ENCODE peak calls at places on chromosome 11, in seven cellular contexts. C is chondrocyte; V is stimulated activated CD4-positive, alpha-beta T cell treated with anti-CD3 and anti-CD28 coated beads, Interleukin-2, amount 100 ng/mL, for 48 hours; Y is NCI-H2029 treated with DMSO at 0.1 percent for 48 hours; F is thoracic aorta; W is activated CD8-positive, alpha-beta memory T cell treated with anti-CD3 and anti-CD28 coated beads, Interleukin-2, amount 50 U/mL, for 48 hours; A is T-helper 2 cell. G is an unnamed sample.

GRCh38 chr11:134170909-134171281 is 52.9 kb downstream of the NCAPD3 start:
- DNase-seq in W (no peak), F (no peak), C (no peak), V (no peak), A (no peak), Y (no peak), G (no peak)

GRCh38 chr11:126134461-126135155 is 71.9 kb upstream of the CDON start:
- DNase-seq in Y (no peak), A (no peak), V (no peak), C (peak), W (no peak), F (no peak), G (no peak)

GRCh38 chr11:113690619-113691569 is 15.2 kb downstream of the TMPRSS5 start:
- DNase-seq in W (peak), F (no peak), V (peak), Y (no peak), C (no peak), A (no peak), G (no peak)

GRCh38 chr11:4491878-4492606 is 9.6 kb downstream of the OR52K1 start:
- DNase-seq in V (no peak), F (no peak), A (no peak), W (no peak), Y (no peak), C (no peak), G (no peak)

GRCh38 chr11:80383655-80384054 is 942.8 kb upstream of the TENM4 start:
- DNase-seq in F (no peak), W (no peak), A (no peak), V (no peak), C (no peak), Y (no peak), G (no peak)

GRCh38 chr11:134387501-134387900 is 24.5 kb downstream of the B3GAT1 start:
- DNase-seq in W (no peak), V (no peak), Y (no peak), C (no peak), F (no peak), A (no peak), G (no peak)

GRCh38 chr11:80955588-80955987 is 1514.8 kb upstream of the TENM4 start:
- DNase-seq in W (no peak), A (no peak), V (no peak), Y (no peak), C (no peak), F (no peak), G (no peak)

GRCh38 chr11:64285885-64286800 is 495 bp downstream of the GPR137 start:
- DNase-seq in V (no peak), A (no peak), C (no peak), W (no peak), F (no peak), Y (peak), G (peak)

GRCh38 chr11:58776891-58777451 is 45.2 kb upstream of the GLYAT start:
- DNase-seq in A (no peak), Y (no peak), V (no peak), C (no peak), W (no peak), F (no peak), G (no peak)

GRCh38 chr11:129636926-129637325 is 178.7 kb upstream of the TMEM45B start:
- DNase-seq in C (no peak), W (no peak), Y (no peak), V (no peak), F (no peak), A (no peak), G (no peak)

GRCh38 chr11:72293910-72294533 is 50.0 kb upstream of the PHOX2A start:
- DNase-seq in C (no peak), A (no peak), Y (no peak), F (no peak), W (peak), V (no peak), G (no peak)

GRCh38 chr11:93655581-93656255 is 5.8 kb upstream of the CEP295 start:
- DNase-seq in A (no peak), V (no peak), F (no peak), C (no peak), W (no peak), Y (no peak), G (no peak)

GRCh38 chr11:45171550-45171949 is 25.1 kb downstream of the PRDM11 start:
- DNase-seq in W (no peak), A (no peak), V (no peak), C (no peak), Y (no peak), F (no peak), G (no peak)

GRCh38 chr11:112401036-112401769 is 140.5 kb upstream of the PLET1 start:
- DNase-seq in F (no peak), V (no peak), Y (no peak), A (no peak), C (no peak), W (no peak), G (no peak)

GRCh38 chr11:102453286-102453797 is 777 bp upstream of the TMEM123 start:
- DNase-seq in C (no peak), V (no peak), F (no peak), Y (no peak), W (no peak), A (no peak), G (no peak)

GRCh38 chr11:88689548-88690240 is 352.2 kb upstream of the CTSC start:
- DNase-seq in W (no peak), F (no peak), Y (no peak), A (no peak), C (no peak), V (no peak), G (no peak)

GRCh38 chr11:94401773-94402265 is 600 bp upstream of the GPR83 start:
- DNase-seq in V (no peak), W (no peak), Y (no peak), F (no peak), C (no peak), A (no peak), G (no peak)

GRCh38 chr11:38345286-38345685 is 1747.2 kb upstream of the RAG2 start:
- DNase-seq in C (no peak), A (no peak), V (no peak), Y (no peak), F (no peak), W (no peak), G (no peak)

GRCh38 chr11:133811850-133812685 is 33.2 kb downstream of the SPATA19 start:
- DNase-seq in V (no peak), W (no peak), A (no peak), C (no peak), F (no peak), Y (no peak), G (no peak)

GRCh38 chr11:117107701-117108590 is 9.7 kb upstream of the SIK3 start:
- DNase-seq in F (no peak), W (no peak), A (no peak), Y (no peak), V (no peak), C (no peak), G (no peak)

GRCh38 chr11:65786786-65787636 is at the start of gene OVOL1:
- DNase-seq in F (no peak), Y (peak), W (peak), A (no peak), V (no peak), C (no peak), G (peak)

GRCh38 chr11:79040348-79040747 is 400.5 kb downstream of the TENM4 start:
- DNase-seq in Y (no peak), F (no peak), V (no peak), C (no peak), W (no peak), A (no peak), G (no peak)

GRCh38 chr11:122202161-122202950 is 86.3 kb upstream of the BLID start:
- DNase-seq in A (no peak), W (no peak), F (no peak), Y (no peak), C (no peak), V (no peak), G (no peak)

GRCh38 chr11:9315078-9315688 is 790 bp upstream of the TMEM41B start:
- DNase-seq in F (no peak), Y (no peak), W (no peak), C (no peak), A (no peak), V (peak), G (no peak)

GRCh38 chr11:111081021-111081511 is 164.5 kb upstream of the POU2AF2 start:
- DNase-seq in F (no peak), V (no peak), A (no peak), C (no peak), W (no peak), Y (no peak), G (no peak)

GRCh38 chr11:123174196-123175183 is 20.6 kb downstream of the CLMP start:
- DNase-seq in C (no peak), A (no peak), Y (no peak), W (no peak), F (no peak), V (no peak), G (peak)

GRCh38 chr11:10288316-10288715 is 5.7 kb downstream of the SBF2 start:
- DNase-seq in F (no peak), A (no peak), C (no peak), W (no peak), V (no peak), Y (no peak), G (no peak)

GRCh38 chr11:66359662-66360087 is 11.9 kb downstream of the SLC29A2 start:
- DNase-seq in F (no peak), C (no peak), Y (no peak), W (no peak), V (no peak), A (no peak), G (no peak)

GRCh38 chr11:10351768-10352641 is 47.1 kb downstream of the ADM start:
- DNase-seq in Y (peak), V (no peak), A (no peak), F (peak), W (no peak), C (no peak), G (no peak)

GRCh38 chr11:125370561-125371389 is 125.3 kb downstream of the FEZ1 start:
- DNase-seq in C (no peak), F (no peak), Y (no peak), A (no peak), W (no peak), V (no peak), G (no peak)

GRCh38 chr11:131118247-131118646 is 202.0 kb upstream of the SNX19 start:
- DNase-seq in A (no peak), W (no peak), C (no peak), V (no peak), Y (no peak), F (no peak), G (no peak)

GRCh38 chr11:129694538-129694937 is 121.1 kb upstream of the TMEM45B start:
- DNase-seq in W (no peak), Y (no peak), A (no peak), F (no peak), V (no peak), C (peak), G (no peak)

GRCh38 chr11:111694851-111695250 is 71.3 kb downstream of the PPP2R1B start:
- DNase-seq in V (no peak), Y (peak), C (no peak), F (no peak), A (no peak), W (no peak), G (no peak)

GRCh38 chr11:116707250-116707649 is 65.5 kb downstream of the BUD13 start:
- DNase-seq in F (no peak), W (no peak), A (no peak), Y (no peak), V (no peak), C (no peak), G (no peak)

GRCh38 chr11:118353084-118353710 is 6.2 kb upstream of the UBE4A start:
- DNase-seq in Y (no peak), V (no peak), C (no peak), F (no peak), A (no peak), W (no peak), G (no peak)

GRCh38 chr11:18563090-18563730 is 25.3 kb downstream of the UEVLD start:
- DNase-seq in Y (no peak), W (no peak), V (no peak), C (no peak), A (no peak), F (no peak), G (no peak)

G was measured in breast epithelium.